ENCODE peak calls at places on chromosomes 6 and 20, in seven cellular contexts. One of them, this sample, is unnamed.

GRCh38 chr6:158125271-158125670 is 42.8 kb downstream of the SERAC1 start:
- DNase-seq in stomach: no peak
- DNase-seq in GM23338: no peak
- DNase-seq in sigmoid colon: no peak
- DNase-seq in HCT116: no peak
- DNase-seq in HL-60: no peak
- DNase-seq in prostate gland: no peak
- DNase-seq in this sample: no peak

GRCh38 chr6:118542184-118542952 is 5.7 kb upstream of the PLN start:
- DNase-seq in sigmoid colon: no peak
- DNase-seq in HCT116: no peak
- DNase-seq in stomach: no peak
- DNase-seq in HL-60: no peak
- DNase-seq in GM23338: no peak
- DNase-seq in prostate gland: no peak
- DNase-seq in this sample: no peak

GRCh38 chr20:55937283-55937682 is 68.0 kb downstream of the CBLN4 start:
- DNase-seq in stomach: no peak
- DNase-seq in GM23338: no peak
- DNase-seq in prostate gland: no peak
- DNase-seq in HL-60: no peak
- DNase-seq in sigmoid colon: no peak
- DNase-seq in HCT116: no peak
- DNase-seq in this sample: no peak

GRCh38 chr6:152184573-152185157 is 377.2 kb downstream of the ESR1 start:
- DNase-seq in HCT116: no peak
- DNase-seq in prostate gland: no peak
- DNase-seq in sigmoid colon: no peak
- DNase-seq in GM23338: no peak
- DNase-seq in stomach: no peak
- DNase-seq in HL-60: no peak
- DNase-seq in this sample: no peak

GRCh38 chr20:7971536-7972285 is 31.5 kb upstream of the HAO1 start:
- DNase-seq in sigmoid colon: no peak
- DNase-seq in GM23338: no peak
- DNase-seq in stomach: no peak
- DNase-seq in HCT116: no peak
- DNase-seq in prostate gland: no peak
- DNase-seq in HL-60: no peak
- DNase-seq in this sample: no peak

GRCh38 chr20:43838703-43839060 is 76.0 kb upstream of the TOX2 start:
- DNase-seq in stomach: no peak
- DNase-seq in sigmoid colon: no peak
- DNase-seq in HCT116: no peak
- DNase-seq in GM23338: no peak
- DNase-seq in HL-60: no peak
- DNase-seq in prostate gland: no peak
- DNase-seq in this sample: no peak

GRCh38 chr20:53917145-53918009 is 153.0 kb downstream of the BCAS1 start:
- DNase-seq in sigmoid colon: peak
- DNase-seq in HL-60: no peak
- DNase-seq in stomach: peak
- DNase-seq in GM23338: no peak
- DNase-seq in prostate gland: peak
- DNase-seq in HCT116: no peak
- DNase-seq in this sample: peak

GRCh38 chr6:55176958-55177357 is 2.6 kb downstream of the HCRTR2 start:
- DNase-seq in HCT116: no peak
- DNase-seq in prostate gland: no peak
- DNase-seq in HL-60: no peak
- DNase-seq in stomach: no peak
- DNase-seq in GM23338: peak
- DNase-seq in sigmoid colon: no peak
- DNase-seq in this sample: no peak

GRCh38 chr6:118882314-118882905 is 11.5 kb upstream of the ASF1A start:
- DNase-seq in GM23338: no peak
- DNase-seq in HL-60: no peak
- DNase-seq in prostate gland: no peak
- DNase-seq in HCT116: no peak
- DNase-seq in stomach: no peak
- DNase-seq in sigmoid colon: no peak
- DNase-seq in this sample: no peak

GRCh38 chr6:155854787-155855186 is 399.1 kb upstream of the NOX3 start:
- DNase-seq in GM23338: no peak
- DNase-seq in HL-60: no peak
- DNase-seq in prostate gland: no peak
- DNase-seq in stomach: no peak
- DNase-seq in HCT116: no peak
- DNase-seq in sigmoid colon: no peak
- DNase-seq in this sample: no peak

GRCh38 chr20:61742097-61742805 is 323.4 kb downstream of the TAF4 start:
- DNase-seq in HCT116: no peak
- DNase-seq in stomach: no peak
- DNase-seq in HL-60: no peak
- DNase-seq in prostate gland: no peak
- DNase-seq in GM23338: no peak
- DNase-seq in sigmoid colon: no peak
- DNase-seq in this sample: no peak

GRCh38 chr20:32141465-32141980 is 32.0 kb downstream of the TM9SF4 start:
- DNase-seq in stomach: no peak
- DNase-seq in GM23338: no peak
- DNase-seq in sigmoid colon: peak
- DNase-seq in HCT116: no peak
- DNase-seq in HL-60: no peak
- DNase-seq in prostate gland: no peak
- DNase-seq in this sample: no peak

GRCh38 chr20:11144114-11144513 is 470.3 kb upstream of the JAG1 start:
- DNase-seq in GM23338: no peak
- DNase-seq in stomach: no peak
- DNase-seq in prostate gland: no peak
- DNase-seq in HL-60: no peak
- DNase-seq in HCT116: no peak
- DNase-seq in sigmoid colon: peak
- DNase-seq in this sample: no peak

DNA sequence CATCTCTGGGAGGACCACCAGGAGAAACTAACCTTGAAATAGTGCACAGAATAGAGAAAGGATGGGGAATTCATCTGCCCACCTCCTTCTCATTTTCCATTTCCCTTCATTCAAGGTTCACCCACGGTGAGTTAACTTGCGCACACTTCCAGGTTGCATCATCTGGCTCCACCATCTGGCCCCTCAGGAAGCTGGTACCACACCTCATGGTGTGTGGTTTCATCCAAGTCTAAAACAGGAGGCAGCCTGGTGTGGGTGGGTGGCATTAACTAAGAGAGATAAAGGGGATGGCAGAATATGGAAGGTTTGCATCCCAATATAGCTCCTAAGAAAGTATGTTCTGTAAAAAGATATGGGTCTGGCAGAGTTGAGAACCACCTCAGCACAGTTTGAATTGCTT is 3.8 kb downstream of the ZNF334 start:
- DNase-seq in HCT116: no peak
- DNase-seq in stomach: no peak
- DNase-seq in prostate gland: no peak
- DNase-seq in GM23338: no peak
- DNase-seq in HL-60: no peak
- DNase-seq in sigmoid colon: no peak
- DNase-seq in this sample: no peak
- TF ChIP-seq POLR2AphosphoS5 in HCT116: no peak
- TF ChIP-seq POLR2AphosphoS5 in stomach: no peak
- TF ChIP-seq POLR2AphosphoS5 in prostate gland: no peak
- TF ChIP-seq POLR2AphosphoS5 in GM23338: no peak
- TF ChIP-seq POLR2AphosphoS5 in HL-60: no peak
- TF ChIP-seq POLR2AphosphoS5 in sigmoid colon: no peak
- TF ChIP-seq POLR2AphosphoS5 in this sample: no peak

GRCh38 chr6:31836036-31836675 is 8.6 kb downstream of the HSPA1B start:
- DNase-seq in sigmoid colon: no peak
- DNase-seq in stomach: no peak
- DNase-seq in prostate gland: no peak
- DNase-seq in HL-60: no peak
- DNase-seq in HCT116: no peak
- DNase-seq in GM23338: no peak
- DNase-seq in this sample: no peak

GRCh38 chr6:31836676-31837611 is 9.4 kb downstream of the HSPA1B start:
- DNase-seq in stomach: no peak
- DNase-seq in GM23338: no peak
- DNase-seq in sigmoid colon: no peak
- DNase-seq in HL-60: no peak
- DNase-seq in prostate gland: no peak
- DNase-seq in HCT116: no peak
- DNase-seq in this sample: peak

GRCh38 chr6:31837612-31838553 is 10.3 kb downstream of the HSPA1B start:
- DNase-seq in sigmoid colon: no peak
- DNase-seq in HL-60: peak
- DNase-seq in GM23338: no peak
- DNase-seq in HCT116: no peak
- DNase-seq in prostate gland: no peak
- DNase-seq in stomach: no peak
- DNase-seq in this sample: no peak

GRCh38 chr6:31834367-31834703 is 6.8 kb downstream of the HSPA1B start:
- DNase-seq in prostate gland: peak
- DNase-seq in GM23338: peak
- DNase-seq in sigmoid colon: peak
- DNase-seq in HCT116: peak
- DNase-seq in stomach: peak
- DNase-seq in HL-60: peak
- DNase-seq in this sample: peak

DNA sequence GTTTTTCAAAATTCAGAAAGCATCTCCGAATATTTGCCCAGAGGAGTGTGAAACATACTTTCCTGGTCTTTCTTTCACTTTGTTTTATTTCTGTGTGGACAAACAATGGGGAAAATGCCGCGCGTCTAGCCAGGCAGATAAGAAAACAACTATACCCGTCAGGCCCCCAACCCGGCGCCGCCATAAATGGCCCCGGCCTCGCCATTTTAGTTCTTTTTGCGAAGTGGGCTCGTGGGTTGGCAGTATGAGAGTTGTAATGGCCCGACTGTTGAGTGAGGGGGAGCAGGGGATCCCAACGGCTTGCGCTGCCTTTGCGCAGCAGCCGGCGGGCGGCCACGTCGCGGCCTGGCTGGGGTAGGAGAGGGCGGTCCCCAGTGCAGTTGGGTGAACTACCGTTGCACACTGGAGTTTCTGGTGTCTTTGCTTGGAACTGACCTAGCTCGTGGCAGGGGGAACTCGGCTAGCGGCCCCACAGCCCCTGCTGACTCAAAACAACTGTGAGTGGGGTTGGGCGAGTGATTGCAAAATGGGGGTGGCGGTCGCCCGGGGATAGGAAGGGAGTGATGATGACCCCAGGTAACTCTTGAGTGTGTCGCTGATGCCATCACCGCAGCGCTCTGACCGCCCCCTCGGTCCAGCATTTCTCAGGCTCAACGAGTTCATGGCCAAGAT is 7.3 kb downstream of the HSPA1B start:
- DNase-seq in HL-60: peak
- DNase-seq in prostate gland: peak
- DNase-seq in HCT116: peak
- DNase-seq in GM23338: peak
- DNase-seq in sigmoid colon: peak
- DNase-seq in stomach: peak
- DNase-seq in this sample: peak
- TF ChIP-seq POLR2AphosphoS5 in HL-60: peak
- TF ChIP-seq POLR2AphosphoS5 in prostate gland: peak
- TF ChIP-seq POLR2AphosphoS5 in HCT116: peak
- TF ChIP-seq POLR2AphosphoS5 in GM23338: peak
- TF ChIP-seq POLR2AphosphoS5 in sigmoid colon: peak
- TF ChIP-seq POLR2AphosphoS5 in stomach: peak
- TF ChIP-seq POLR2AphosphoS5 in this sample: peak

DNA sequence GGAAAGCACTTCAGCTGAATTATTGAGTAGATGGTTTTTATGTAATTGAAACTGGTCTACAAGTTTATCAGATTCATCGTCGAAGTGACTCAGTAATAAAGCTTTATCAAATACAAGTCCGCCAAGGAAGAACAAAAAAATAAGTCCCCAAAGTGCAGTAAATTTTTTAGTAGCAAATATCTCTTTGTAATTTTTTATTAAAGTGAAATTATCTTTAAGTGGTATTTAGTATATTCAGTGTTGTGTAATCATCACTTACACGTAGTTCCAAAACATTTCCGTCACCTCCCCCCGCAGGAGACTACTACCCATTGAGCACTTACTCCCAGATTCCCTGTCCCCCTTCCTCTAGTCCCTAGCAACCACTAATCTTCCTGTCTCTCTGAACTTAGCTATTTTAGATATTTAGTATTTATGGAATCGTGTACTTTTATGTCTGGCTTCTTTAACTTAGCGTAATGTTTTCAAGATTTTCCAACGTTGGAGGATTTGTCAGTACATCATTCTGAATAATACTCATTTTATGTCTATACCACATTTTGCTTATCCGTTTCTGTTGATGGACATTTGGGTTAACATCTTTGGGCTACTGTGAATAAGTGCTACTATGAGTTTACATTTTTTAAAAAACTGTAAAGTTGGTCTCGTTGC is 1.1 kb downstream of the SRSF3 start:
- DNase-seq in GM23338: peak
- DNase-seq in stomach: no peak
- DNase-seq in sigmoid colon: peak
- DNase-seq in prostate gland: peak
- DNase-seq in HL-60: peak
- DNase-seq in HCT116: no peak
- DNase-seq in this sample: no peak
- TF ChIP-seq POLR2AphosphoS5 in GM23338: no peak
- TF ChIP-seq POLR2AphosphoS5 in stomach: peak
- TF ChIP-seq POLR2AphosphoS5 in sigmoid colon: no peak
- TF ChIP-seq POLR2AphosphoS5 in prostate gland: peak
- TF ChIP-seq POLR2AphosphoS5 in HL-60: no peak
- TF ChIP-seq POLR2AphosphoS5 in HCT116: peak
- TF ChIP-seq POLR2AphosphoS5 in this sample: no peak

GRCh38 chr6:85435872-85436271 is 14.0 kb upstream of the NT5E start:
- DNase-seq in GM23338: no peak
- DNase-seq in stomach: no peak
- DNase-seq in sigmoid colon: no peak
- DNase-seq in prostate gland: no peak
- DNase-seq in HL-60: no peak
- DNase-seq in HCT116: no peak
- DNase-seq in this sample: no peak
- TF ChIP-seq POLR2AphosphoS5 in GM23338: no peak
- TF ChIP-seq POLR2AphosphoS5 in stomach: no peak
- TF ChIP-seq POLR2AphosphoS5 in sigmoid colon: no peak
- TF ChIP-seq POLR2AphosphoS5 in prostate gland: no peak
- TF ChIP-seq POLR2AphosphoS5 in HL-60: no peak
- TF ChIP-seq POLR2AphosphoS5 in HCT116: no peak
- TF ChIP-seq POLR2AphosphoS5 in this sample: no peak

GRCh38 chr20:18856873-18857272 is 43.3 kb downstream of the SCP2D1 start:
- DNase-seq in HCT116: no peak
- DNase-seq in sigmoid colon: no peak
- DNase-seq in HL-60: no peak
- DNase-seq in prostate gland: no peak
- DNase-seq in GM23338: peak
- DNase-seq in stomach: no peak
- DNase-seq in this sample: no peak
- TF ChIP-seq POLR2AphosphoS5 in HCT116: no peak
- TF ChIP-seq POLR2AphosphoS5 in sigmoid colon: no peak
- TF ChIP-seq POLR2AphosphoS5 in HL-60: no peak
- TF ChIP-seq POLR2AphosphoS5 in prostate gland: no peak
- TF ChIP-seq POLR2AphosphoS5 in GM23338: peak
- TF ChIP-seq POLR2AphosphoS5 in stomach: no peak
- TF ChIP-seq POLR2AphosphoS5 in this sample: no peak